ENCODE peak calls at places on chromosomes 5 and 9, in nine cellular contexts. One of them, this sample, is unnamed.

GRCh38 chr5:1246711-1247431 is 21.7 kb downstream of the SLC6A18 start:
- DNase-seq in body of pancreas: peak
- DNase-seq in IMR-90: no peak
- DNase-seq in left ventricle myocardium inferior: peak
- DNase-seq in RWPE2: no peak
- DNase-seq in fibroblast of mammary gland: peak
- DNase-seq in Peyer's patch: peak
- DNase-seq in thyroid gland: peak
- DNase-seq in NB4: peak
- DNase-seq in this sample: peak

GRCh38 chr9:32413424-32413823 is 29.0 kb downstream of the ACO1 start:
- DNase-seq in NB4: no peak
- DNase-seq in left ventricle myocardium inferior: no peak
- DNase-seq in thyroid gland: no peak
- DNase-seq in IMR-90: no peak
- DNase-seq in RWPE2: no peak
- DNase-seq in body of pancreas: no peak
- DNase-seq in fibroblast of mammary gland: peak
- DNase-seq in Peyer's patch: no peak
- DNase-seq in this sample: peak

GRCh38 chr5:40384782-40385390 is 294.8 kb upstream of the PTGER4 start:
- DNase-seq in IMR-90: no peak
- DNase-seq in Peyer's patch: no peak
- DNase-seq in body of pancreas: no peak
- DNase-seq in NB4: peak
- DNase-seq in left ventricle myocardium inferior: no peak
- DNase-seq in fibroblast of mammary gland: no peak
- DNase-seq in thyroid gland: no peak
- DNase-seq in RWPE2: no peak
- DNase-seq in this sample: no peak

GRCh38 chr5:132392411-132392810 is 22.9 kb downstream of the SLC22A5 start:
- DNase-seq in RWPE2: no peak
- DNase-seq in thyroid gland: no peak
- DNase-seq in body of pancreas: no peak
- DNase-seq in fibroblast of mammary gland: no peak
- DNase-seq in left ventricle myocardium inferior: no peak
- DNase-seq in Peyer's patch: no peak
- DNase-seq in NB4: no peak
- DNase-seq in IMR-90: no peak
- DNase-seq in this sample: no peak

GRCh38 chr5:157670662-157671591 is at the start of gene C5orf52:
- DNase-seq in IMR-90: peak
- DNase-seq in Peyer's patch: peak
- DNase-seq in fibroblast of mammary gland: peak
- DNase-seq in left ventricle myocardium inferior: peak
- DNase-seq in RWPE2: no peak
- DNase-seq in body of pancreas: peak
- DNase-seq in NB4: peak
- DNase-seq in thyroid gland: peak
- DNase-seq in this sample: peak

GRCh38 chr9:34343090-34343489 is 13.7 kb downstream of the NUDT2 start:
- DNase-seq in thyroid gland: peak
- DNase-seq in left ventricle myocardium inferior: peak
- DNase-seq in fibroblast of mammary gland: peak
- DNase-seq in NB4: no peak
- DNase-seq in body of pancreas: peak
- DNase-seq in RWPE2: no peak
- DNase-seq in Peyer's patch: no peak
- DNase-seq in IMR-90: no peak
- DNase-seq in this sample: peak

GRCh38 chr5:172816887-172817418 is 17.1 kb upstream of the ERGIC1 start:
- DNase-seq in RWPE2: no peak
- DNase-seq in body of pancreas: no peak
- DNase-seq in IMR-90: peak
- DNase-seq in NB4: no peak
- DNase-seq in Peyer's patch: no peak
- DNase-seq in thyroid gland: no peak
- DNase-seq in left ventricle myocardium inferior: no peak
- DNase-seq in fibroblast of mammary gland: peak
- DNase-seq in this sample: no peak

GRCh38 chr5:31119938-31120641 is 73.4 kb upstream of the CDH6 start:
- DNase-seq in Peyer's patch: no peak
- DNase-seq in NB4: peak
- DNase-seq in fibroblast of mammary gland: peak
- DNase-seq in left ventricle myocardium inferior: no peak
- DNase-seq in RWPE2: no peak
- DNase-seq in thyroid gland: no peak
- DNase-seq in IMR-90: peak
- DNase-seq in body of pancreas: no peak
- DNase-seq in this sample: no peak

GRCh38 chr9:135130266-135130976 is 43.0 kb downstream of the OLFM1 start:
- DNase-seq in body of pancreas: no peak
- DNase-seq in NB4: peak
- DNase-seq in Peyer's patch: no peak
- DNase-seq in IMR-90: no peak
- DNase-seq in left ventricle myocardium inferior: no peak
- DNase-seq in thyroid gland: peak
- DNase-seq in RWPE2: no peak
- DNase-seq in fibroblast of mammary gland: no peak
- DNase-seq in this sample: no peak

GRCh38 chr5:134526483-134527155 is 1.1 kb downstream of the JADE2 start:
- DNase-seq in Peyer's patch: peak
- DNase-seq in thyroid gland: peak
- DNase-seq in left ventricle myocardium inferior: peak
- DNase-seq in NB4: peak
- DNase-seq in IMR-90: no peak
- DNase-seq in fibroblast of mammary gland: peak
- DNase-seq in body of pancreas: peak
- DNase-seq in RWPE2: no peak
- DNase-seq in this sample: no peak

GRCh38 chr9:69122086-69122390 is 52.0 kb upstream of the TJP2 start:
- DNase-seq in thyroid gland: peak
- DNase-seq in RWPE2: no peak
- DNase-seq in Peyer's patch: peak
- DNase-seq in left ventricle myocardium inferior: peak
- DNase-seq in IMR-90: peak
- DNase-seq in body of pancreas: peak
- DNase-seq in NB4: peak
- DNase-seq in fibroblast of mammary gland: peak
- DNase-seq in this sample: peak

GRCh38 chr9:134328841-134329575 is 2.8 kb downstream of the RXRA start:
- DNase-seq in left ventricle myocardium inferior: peak
- DNase-seq in RWPE2: no peak
- DNase-seq in IMR-90: no peak
- DNase-seq in body of pancreas: peak
- DNase-seq in NB4: no peak
- DNase-seq in Peyer's patch: peak
- DNase-seq in fibroblast of mammary gland: peak
- DNase-seq in thyroid gland: peak
- DNase-seq in this sample: peak

GRCh38 chr5:111252799-111253564 is 28.8 kb downstream of the CAMK4 start:
- DNase-seq in NB4: no peak
- DNase-seq in left ventricle myocardium inferior: no peak
- DNase-seq in Peyer's patch: no peak
- DNase-seq in IMR-90: no peak
- DNase-seq in RWPE2: no peak
- DNase-seq in thyroid gland: no peak
- DNase-seq in body of pancreas: no peak
- DNase-seq in fibroblast of mammary gland: no peak
- DNase-seq in this sample: no peak

GRCh38 chr5:172380992-172381643 is 73.2 kb downstream of the SH3PXD2B start:
- DNase-seq in RWPE2: no peak
- DNase-seq in Peyer's patch: no peak
- DNase-seq in fibroblast of mammary gland: peak
- DNase-seq in NB4: no peak
- DNase-seq in thyroid gland: peak
- DNase-seq in IMR-90: peak
- DNase-seq in left ventricle myocardium inferior: peak
- DNase-seq in body of pancreas: peak
- DNase-seq in this sample: peak

GRCh38 chr5:151627650-151628049 is 36.5 kb upstream of the FAT2 start:
- DNase-seq in Peyer's patch: no peak
- DNase-seq in NB4: no peak
- DNase-seq in fibroblast of mammary gland: no peak
- DNase-seq in left ventricle myocardium inferior: no peak
- DNase-seq in RWPE2: no peak
- DNase-seq in body of pancreas: no peak
- DNase-seq in IMR-90: peak
- DNase-seq in thyroid gland: no peak
- DNase-seq in this sample: no peak

DNA sequence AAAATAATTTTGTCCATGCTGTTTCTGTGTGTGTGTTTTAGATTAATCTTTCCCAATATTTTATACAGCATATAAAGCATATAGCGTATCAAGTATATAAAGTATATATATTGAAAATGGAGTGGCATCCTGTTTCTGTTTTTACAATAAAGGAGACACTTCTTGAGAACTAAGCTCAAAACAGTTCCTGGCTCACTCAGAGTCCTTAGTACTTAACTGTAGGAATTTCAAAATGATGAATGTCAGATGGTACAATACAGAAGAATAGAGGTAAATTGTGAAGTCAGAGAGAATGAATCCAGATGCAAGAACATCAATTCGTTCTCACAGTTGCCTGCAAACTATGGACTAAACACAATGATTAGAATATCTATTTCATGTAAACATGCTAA is 68.7 kb upstream of the TAS2R1 start:
- DNase-seq in IMR-90: no peak
- DNase-seq in fibroblast of mammary gland: no peak
- DNase-seq in left ventricle myocardium inferior: no peak
- DNase-seq in NB4: no peak
- DNase-seq in Peyer's patch: no peak
- DNase-seq in thyroid gland: no peak
- DNase-seq in body of pancreas: no peak
- DNase-seq in RWPE2: no peak
- DNase-seq in this sample: no peak
- H3K4me3 ChIP-seq in IMR-90: no peak
- H3K4me3 ChIP-seq in fibroblast of mammary gland: no peak
- H3K4me3 ChIP-seq in left ventricle myocardium inferior: no peak
- H3K4me3 ChIP-seq in NB4: no peak
- H3K4me3 ChIP-seq in Peyer's patch: no peak
- H3K4me3 ChIP-seq in thyroid gland: no peak
- H3K4me3 ChIP-seq in body of pancreas: no peak
- H3K4me3 ChIP-seq in RWPE2: no peak
- H3K4me3 ChIP-seq in this sample: no peak

GRCh38 chr5:10612251-10612650 is 48.4 kb downstream of the ANKRD33B start:
- DNase-seq in RWPE2: no peak
- DNase-seq in left ventricle myocardium inferior: no peak
- DNase-seq in thyroid gland: no peak
- DNase-seq in fibroblast of mammary gland: no peak
- DNase-seq in NB4: no peak
- DNase-seq in body of pancreas: no peak
- DNase-seq in Peyer's patch: no peak
- DNase-seq in IMR-90: no peak
- DNase-seq in this sample: no peak
- TF ChIP-seq CTCF in RWPE2: no peak
- TF ChIP-seq CTCF in left ventricle myocardium inferior: no peak
- TF ChIP-seq CTCF in thyroid gland: no peak
- TF ChIP-seq CTCF in fibroblast of mammary gland: no peak
- TF ChIP-seq CTCF in NB4: no peak
- TF ChIP-seq CTCF in body of pancreas: no peak
- TF ChIP-seq CTCF in Peyer's patch: no peak
- TF ChIP-seq CTCF in IMR-90: no peak
- TF ChIP-seq CTCF in this sample: peak

GRCh38 chr9:19995619-19996018 is 206.8 kb upstream of the SLC24A2 start:
- DNase-seq in Peyer's patch: no peak
- DNase-seq in body of pancreas: no peak
- DNase-seq in left ventricle myocardium inferior: no peak
- DNase-seq in fibroblast of mammary gland: no peak
- DNase-seq in RWPE2: no peak
- DNase-seq in IMR-90: no peak
- DNase-seq in thyroid gland: no peak
- DNase-seq in NB4: no peak
- DNase-seq in this sample: no peak

GRCh38 chr9:20001058-20001457 is 212.2 kb upstream of the SLC24A2 start:
- DNase-seq in Peyer's patch: no peak
- DNase-seq in thyroid gland: no peak
- DNase-seq in IMR-90: no peak
- DNase-seq in fibroblast of mammary gland: no peak
- DNase-seq in left ventricle myocardium inferior: no peak
- DNase-seq in body of pancreas: no peak
- DNase-seq in NB4: no peak
- DNase-seq in RWPE2: no peak
- DNase-seq in this sample: no peak

GRCh38 chr9:19998153-19998552 is 209.3 kb upstream of the SLC24A2 start:
- DNase-seq in RWPE2: no peak
- DNase-seq in IMR-90: peak
- DNase-seq in thyroid gland: no peak
- DNase-seq in left ventricle myocardium inferior: no peak
- DNase-seq in Peyer's patch: no peak
- DNase-seq in NB4: peak
- DNase-seq in body of pancreas: no peak
- DNase-seq in fibroblast of mammary gland: peak
- DNase-seq in this sample: peak

GRCh38 chr9:19999491-20000057 is 210.7 kb upstream of the SLC24A2 start:
- DNase-seq in NB4: peak
- DNase-seq in RWPE2: peak
- DNase-seq in body of pancreas: no peak
- DNase-seq in fibroblast of mammary gland: peak
- DNase-seq in Peyer's patch: no peak
- DNase-seq in IMR-90: peak
- DNase-seq in left ventricle myocardium inferior: no peak
- DNase-seq in thyroid gland: no peak
- DNase-seq in this sample: peak

DNA sequence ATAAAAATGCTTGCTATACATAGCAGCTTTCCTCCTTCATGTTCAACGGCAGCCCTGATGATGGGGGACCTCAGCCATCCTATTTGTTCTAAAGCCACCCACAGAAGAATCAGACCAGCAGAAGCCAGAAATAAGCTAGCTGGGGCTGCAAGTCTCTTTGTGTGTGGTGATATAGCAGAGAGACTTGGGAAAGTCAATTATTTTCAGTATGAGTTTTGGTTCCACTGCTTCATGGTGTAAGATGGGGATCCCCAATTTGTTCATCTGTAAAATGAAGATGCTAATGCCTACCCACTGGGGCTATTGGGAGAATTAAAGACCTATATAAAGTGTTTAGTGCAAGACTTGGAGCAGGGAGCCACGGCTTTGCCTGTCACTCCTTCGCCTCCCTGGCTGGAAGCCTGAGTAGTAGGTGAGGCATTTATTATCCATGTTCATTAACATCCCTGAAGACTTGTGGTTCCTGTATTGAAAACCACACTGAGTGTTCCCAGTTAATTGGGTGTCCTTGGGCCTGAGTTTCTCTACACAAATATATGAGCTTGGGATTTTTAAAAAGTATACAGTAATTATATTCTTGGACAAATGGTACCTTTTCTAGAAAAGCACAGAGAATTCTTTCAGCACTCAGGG is 210.1 kb upstream of the SLC24A2 start:
- DNase-seq in thyroid gland: no peak
- DNase-seq in IMR-90: no peak
- DNase-seq in body of pancreas: no peak
- DNase-seq in Peyer's patch: no peak
- DNase-seq in RWPE2: no peak
- DNase-seq in fibroblast of mammary gland: peak
- DNase-seq in NB4: no peak
- DNase-seq in left ventricle myocardium inferior: no peak
- DNase-seq in this sample: no peak
- H3K4me3 ChIP-seq in thyroid gland: no peak
- H3K4me3 ChIP-seq in IMR-90: no peak
- H3K4me3 ChIP-seq in body of pancreas: no peak
- H3K4me3 ChIP-seq in Peyer's patch: no peak
- H3K4me3 ChIP-seq in RWPE2: no peak
- H3K4me3 ChIP-seq in fibroblast of mammary gland: no peak
- H3K4me3 ChIP-seq in NB4: no peak
- H3K4me3 ChIP-seq in left ventricle myocardium inferior: no peak
- H3K4me3 ChIP-seq in this sample: no peak

GRCh38 chr9:79263666-79264460 is 307.9 kb upstream of the TLE4 start:
- DNase-seq in left ventricle myocardium inferior: peak
- DNase-seq in thyroid gland: no peak
- DNase-seq in Peyer's patch: no peak
- DNase-seq in body of pancreas: peak
- DNase-seq in RWPE2: no peak
- DNase-seq in NB4: peak
- DNase-seq in fibroblast of mammary gland: no peak
- DNase-seq in IMR-90: peak
- DNase-seq in this sample: peak
- TF ChIP-seq CTCF in left ventricle myocardium inferior: no peak
- TF ChIP-seq CTCF in thyroid gland: no peak
- TF ChIP-seq CTCF in Peyer's patch: no peak
- TF ChIP-seq CTCF in body of pancreas: no peak
- TF ChIP-seq CTCF in RWPE2: no peak
- TF ChIP-seq CTCF in NB4: no peak
- TF ChIP-seq CTCF in fibroblast of mammary gland: no peak
- TF ChIP-seq CTCF in IMR-90: no peak
- TF ChIP-seq CTCF in this sample: no peak